ENCODE peak calls at places on chromosomes 3 and 15, in four cellular contexts. H is NT2/D1, C is transverse colon, U is heart right ventricle. D is an unnamed sample.

GRCh38 chr3:172751188-172751571 is 654 bp downstream of the ECT2 start:
- DNase-seq in H (no peak), C (no peak), U (peak; percentile 15), D (no peak)

GRCh38 chr3:164320962-164321361 is 757.3 kb downstream of the SI start:
- DNase-seq in U (no peak), H (no peak), C (no peak), D (no peak)

GRCh38 chr3:184117649-184118048 is 17.5 kb upstream of the EIF2B5 start:
- DNase-seq in H (no peak), U (no peak), C (no peak), D (no peak)

GRCh38 chr15:47817825-47818681 is 100.7 kb downstream of the SEMA6D start:
- DNase-seq in C (no peak), H (peak; percentile 13), U (no peak), D (no peak)

GRCh38 chr3:152879790-152880174 is 44.9 kb downstream of the P2RY1 start:
- DNase-seq in C (no peak), H (no peak), U (no peak), D (no peak)

GRCh38 chr3:184822654-184823053 is 10.7 kb downstream of the VPS8 start:
- DNase-seq in H (no peak), C (no peak), U (no peak), D (no peak)

GRCh38 chr3:109018828-109019227 is 65.1 kb upstream of the GUCA1C start:
- DNase-seq in C (no peak), H (no peak), U (no peak), D (no peak)

GRCh38 chr3:13301295-13301987 is 118.7 kb downstream of the NUP210 start:
- DNase-seq in H (peak; percentile 97), C (no peak), U (no peak), D (no peak)

GRCh38 chr3:56823984-56824703 is 22.4 kb upstream of the ARHGEF3 start:
- DNase-seq in U (no peak), C (no peak), H (no peak), D (no peak)

GRCh38 chr3:128784228-128784627 is 58.2 kb downstream of the RAB7A start:
- DNase-seq in H (peak; percentile 48), U (peak; percentile 44), C (no peak), D (no peak)

GRCh38 chr3:72190050-72190449 is 405.1 kb upstream of the PROK2 start:
- DNase-seq in C (no peak), H (no peak), U (no peak), D (no peak)

GRCh38 chr3:51718547-51719412 is 11.9 kb downstream of the GRM2 start:
- DNase-seq in H (peak; percentile 84), U (peak; percentile 54), C (peak; percentile 73), D (no peak)

DNA sequence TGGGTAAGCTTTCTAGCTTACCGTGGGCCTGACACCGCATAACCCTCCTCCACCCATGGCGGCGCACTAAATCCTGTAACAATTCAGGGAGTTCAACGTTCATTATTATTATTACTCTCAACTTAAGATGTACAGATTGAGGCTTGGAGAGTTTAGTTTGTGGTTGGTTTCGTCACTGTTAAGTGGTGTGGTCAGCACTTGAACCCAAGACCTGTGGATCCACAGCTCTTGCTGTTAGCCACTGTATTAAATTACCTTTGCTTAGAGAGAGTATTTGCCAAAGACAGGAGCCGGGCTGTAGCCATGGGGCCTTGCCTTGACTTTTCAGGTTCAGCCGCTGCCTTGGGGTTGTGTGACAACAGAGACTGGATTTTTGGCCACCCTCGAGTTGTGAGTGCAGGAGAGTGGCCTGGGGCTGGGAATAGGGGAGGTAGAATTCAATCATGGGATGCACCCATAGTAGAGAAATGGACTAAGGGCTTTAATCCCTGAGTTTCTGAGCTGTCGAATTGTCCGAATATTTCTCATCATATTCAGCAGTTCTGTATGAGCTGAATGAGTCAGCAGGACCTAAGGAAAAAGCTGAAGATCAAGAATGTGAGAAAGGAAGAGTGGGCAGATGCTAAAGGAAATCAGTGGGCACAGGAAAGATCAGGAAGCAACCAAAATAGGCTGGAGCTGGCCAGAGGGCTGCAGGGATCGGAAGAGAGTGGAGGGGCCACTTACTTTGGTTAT is 44.6 kb upstream of the SACM1L start:
- DNase-seq in H (no peak), C (no peak), U (no peak), D (no peak)
- H3K4me3 ChIP-seq in H (no peak overlapping the region), C (no peak overlapping the region), U (no peak overlapping the region), D (no peak overlapping the region)

GRCh38 chr3:42014443-42014945 is 52.6 kb upstream of the ULK4 start:
- DNase-seq in U (no peak), H (no peak), C (peak; percentile 26), D (no peak)

GRCh38 chr3:42012935-42013651 is 51.2 kb upstream of the ULK4 start:
- DNase-seq in H (no peak), U (peak; percentile 83), C (peak; percentile 86), D (peak; percentile 62)

GRCh38 chr3:42013652-42014442 is 51.9 kb upstream of the ULK4 start:
- DNase-seq in H (no peak), C (peak; percentile 55), U (peak; percentile 62), D (peak; percentile 28)

GRCh38 chr3:42010530-42010929 is 48.6 kb upstream of the ULK4 start:
- DNase-seq in U (no peak), H (no peak), C (peak; percentile 53), D (no peak)

GRCh38 chr3:42012378-42012934 is 50.6 kb upstream of the ULK4 start:
- DNase-seq in U (no peak), H (no peak), C (no peak), D (no peak)
- H3K4me3 ChIP-seq in U (no peak overlapping the region), H (peak overlapping the region; percentile 68), C (no peak overlapping the region), D (no peak overlapping the region)

DNA sequence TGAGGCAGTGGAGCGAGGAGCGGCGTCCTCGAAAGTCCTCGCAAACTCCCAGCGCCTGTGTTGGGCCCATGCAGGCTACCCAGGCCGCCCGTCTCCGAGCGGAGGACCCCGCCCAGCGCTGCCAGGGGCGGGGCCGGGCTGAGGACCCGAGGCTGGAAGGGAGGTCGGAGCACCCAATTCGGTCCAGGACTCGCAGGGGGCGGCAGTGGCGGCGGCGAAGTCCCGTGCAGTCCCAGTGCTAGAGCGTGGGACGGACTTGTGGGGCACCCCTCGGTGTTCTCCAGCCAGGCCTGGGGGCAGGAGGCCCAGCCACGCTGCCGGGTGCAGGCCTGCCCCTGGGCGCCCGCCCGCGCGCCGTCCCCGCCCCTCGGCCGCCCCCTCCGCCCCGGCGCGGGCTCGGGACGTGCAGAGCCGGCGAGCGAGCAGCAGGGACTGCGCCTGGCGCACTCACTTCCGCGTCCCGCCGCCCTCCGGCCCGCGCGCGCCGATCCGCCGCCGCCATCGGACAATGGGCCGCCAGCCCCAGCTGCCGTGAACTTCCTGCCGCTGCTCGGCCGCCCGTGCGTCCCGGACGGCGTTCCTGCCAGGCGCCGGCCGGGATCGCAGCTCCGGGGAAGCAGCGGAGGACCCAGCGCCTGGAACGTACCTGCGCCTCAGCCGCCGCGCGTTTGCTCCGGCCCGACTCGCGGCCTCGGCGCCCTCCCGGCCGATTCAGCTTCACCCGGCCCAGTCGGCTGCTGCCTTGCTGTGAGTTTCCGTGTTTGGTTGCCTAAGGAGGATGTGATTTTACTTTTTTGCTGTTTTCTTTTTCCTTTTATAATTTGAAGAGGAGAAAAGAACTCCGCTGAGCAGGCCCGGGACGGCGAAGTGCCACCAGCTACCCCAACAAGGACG is 596 bp upstream of the LIMD1 start:
- DNase-seq in H (peak; percentile 59), C (peak; percentile 81), U (peak; percentile 82), D (peak; percentile 80)
- H3K4me3 ChIP-seq in H (peak overlapping the region; percentile 78), C (peak overlapping the region; percentile 83), U (peak overlapping the region; percentile 73), D (peak overlapping the region; percentile 56)

GRCh38 chr3:197519801-197520211 is 36.0 kb downstream of the BDH1 start:
- DNase-seq in U (no peak), H (no peak), C (no peak), D (no peak)

GRCh38 chr3:197520311-197521276 is 35.2 kb downstream of the BDH1 start:
- DNase-seq in C (peak; percentile 88), H (no peak), U (no peak), D (no peak)

GRCh38 chr3:197522881-197523342 is 32.9 kb downstream of the BDH1 start:
- DNase-seq in C (no peak), H (no peak), U (no peak), D (no peak)

GRCh38 chr3:197522183-197522715 is 33.5 kb downstream of the BDH1 start:
- DNase-seq in U (no peak), C (peak; percentile 90), H (no peak), D (no peak)

DNA sequence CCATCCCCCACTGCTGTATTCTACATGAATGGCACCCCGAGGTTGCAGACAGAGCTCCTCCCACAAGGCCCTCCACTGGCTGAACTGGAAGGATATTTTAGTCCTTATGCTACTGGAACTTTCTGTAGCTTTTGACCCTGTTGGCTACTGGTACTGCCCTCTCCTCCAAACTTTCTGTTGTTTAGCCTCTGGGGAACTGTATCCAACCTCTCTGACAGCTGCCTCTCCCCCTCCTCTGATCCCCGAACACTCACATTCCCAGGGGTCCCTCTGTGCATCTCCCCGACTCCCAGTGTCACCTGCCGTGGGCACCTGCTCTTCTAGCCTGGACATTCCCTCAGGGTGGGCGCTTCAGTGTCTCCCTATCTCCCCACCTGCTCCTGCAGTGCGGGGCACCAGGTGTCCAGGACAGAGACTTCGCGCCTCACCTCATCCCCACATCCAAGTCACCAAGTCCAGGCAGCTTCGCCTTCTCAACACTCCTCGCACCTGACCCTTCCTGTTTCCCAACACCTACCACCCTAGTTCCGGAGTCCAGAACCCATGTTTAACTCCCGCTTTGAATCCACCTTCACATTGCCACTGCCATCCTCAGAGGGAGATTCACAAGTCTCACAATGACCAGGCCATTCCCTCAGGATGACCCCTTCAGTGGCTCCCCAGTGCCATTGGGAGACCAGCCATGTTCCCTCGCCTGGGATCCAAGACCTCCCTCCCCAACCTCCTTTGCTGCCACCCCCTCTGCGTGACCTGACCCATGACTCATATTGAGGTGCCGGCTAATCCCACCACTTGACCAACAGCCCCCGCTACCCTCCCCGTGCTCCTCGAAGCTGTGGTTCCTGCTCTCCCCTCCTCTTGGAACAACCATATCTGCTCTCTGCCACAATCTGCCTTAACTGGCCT is 34.2 kb downstream of the BDH1 start:
- DNase-seq in U (no peak), C (no peak), H (no peak), D (no peak)
- H3K4me3 ChIP-seq in U (no peak overlapping the region), C (no peak overlapping the region), H (no peak overlapping the region), D (no peak overlapping the region)

DNA sequence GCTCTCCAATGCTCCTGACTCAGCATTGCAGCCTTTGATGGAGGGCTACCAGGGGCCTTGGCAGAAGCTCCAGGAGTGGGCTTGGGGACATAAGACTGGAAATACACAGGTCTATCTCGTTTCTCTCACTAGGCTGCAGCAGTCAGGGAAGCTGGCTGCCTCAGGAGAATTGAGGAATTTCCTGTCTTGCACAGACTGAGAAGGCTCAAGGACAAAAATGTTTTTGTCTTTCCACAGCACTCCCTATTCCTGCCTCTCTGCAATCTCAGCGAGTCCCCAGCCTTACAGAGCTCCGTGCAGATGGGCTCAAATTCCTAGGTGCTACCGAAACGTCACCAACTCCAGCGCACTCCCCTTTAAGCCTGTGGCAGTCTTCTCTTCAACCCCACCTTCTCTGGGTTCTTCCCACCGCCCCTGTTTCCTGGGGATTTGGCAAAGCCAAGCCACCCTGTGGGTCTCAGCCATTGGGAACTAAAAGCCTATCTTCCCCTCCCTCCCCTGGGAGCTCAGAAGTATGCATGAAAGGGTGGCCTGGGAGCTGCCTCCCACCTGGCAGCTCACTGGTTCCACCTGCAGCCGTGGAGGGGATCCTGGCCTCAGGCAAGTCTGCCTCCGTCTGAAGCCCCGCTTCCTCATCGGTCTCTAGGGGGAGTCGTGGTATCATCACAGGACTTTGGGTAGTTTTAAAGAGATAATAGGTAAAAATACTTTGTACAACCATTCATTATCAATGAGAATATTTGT is 322.6 kb upstream of the FRG2C start:
- DNase-seq in H (no peak), U (no peak), C (no peak), D (no peak)
- H3K4me3 ChIP-seq in H (no peak overlapping the region), U (peak overlapping the region; percentile 18), C (no peak overlapping the region), D (no peak overlapping the region)